ENCODE peak calls at places on chromosome 2, in ten cellular contexts. L is left lung; V is Right ventricle myocardium superior; P is endothelial cell; Z is posterior cingulate gyrus; X is heart left ventricle; O is HT-29; N is WTC11; T is stimulated activated CD4-positive, alpha-beta T cell treated with anti-CD3 and anti-CD28 coated beads, Interleukin-4, amount 100 ng/mL, for 1 hour; W is stimulated activated CD8-positive, alpha-beta memory T cell treated with anti-CD3 and anti-CD28 coated beads, Interleukin-12 subunit alpha, Interleukin-12 subunit beta, amount 100 ng/mL, for 1 hour. F is an unnamed sample.

GRCh38 chr2:120959426-120959825 is 223.8 kb downstream of the GLI2 start:
- DNase-seq in X (peak; percentile 28), T (no peak), L (peak; percentile 71), Z (peak; percentile 70), P (no peak), O (no peak), N (no peak), V (peak; percentile 69), W (no peak), F (no peak)

GRCh38 chr2:238851751-238852150 is 3.9 kb downstream of the TWIST2 start:
- DNase-seq in Z (no peak), V (no peak), X (no peak), T (no peak), P (no peak), O (no peak), L (no peak), N (no peak), W (no peak), F (no peak)

GRCh38 chr2:62014102-62014501 is 108.6 kb downstream of the COMMD1 start:
- DNase-seq in L (no peak), V (peak; percentile 84), P (no peak), Z (peak; percentile 92), T (no peak), O (peak; percentile 7), W (no peak), X (peak; percentile 79), N (no peak), F (peak; percentile 17)

GRCh38 chr2:1685957-1686783 is 58.1 kb downstream of the PXDN start:
- DNase-seq in T (no peak), N (peak; percentile 51), O (no peak), V (no peak), L (no peak), Z (no peak), X (no peak), P (no peak), W (no peak), F (peak; percentile 81)

GRCh38 chr2:187372213-187372612 is 75.8 kb downstream of the CALCRL start:
- DNase-seq in P (no peak), W (no peak), X (no peak), Z (no peak), N (no peak), T (no peak), L (no peak), O (no peak), V (no peak), F (no peak)

GRCh38 chr2:122210898-122211605 is 455.6 kb downstream of the TSN start:
- DNase-seq in W (no peak), N (no peak), Z (no peak), X (no peak), V (no peak), T (no peak), P (no peak), O (no peak), L (no peak), F (no peak)

GRCh38 chr2:17621781-17622180 is 81.3 kb downstream of the VSNL1 start:
- DNase-seq in P (no peak), W (no peak), X (no peak), Z (no peak), O (no peak), T (no peak), L (no peak), N (no peak), V (no peak), F (no peak)

GRCh38 chr2:143489135-143489534 is 359.9 kb downstream of the ARHGAP15 start:
- DNase-seq in L (no peak), W (no peak), X (no peak), V (no peak), O (no peak), P (no peak), T (no peak), N (no peak), Z (no peak), F (no peak)

GRCh38 chr2:42298996-42299754 is 61.8 kb downstream of the COX7A2L start:
- DNase-seq in O (no peak), Z (no peak), V (no peak), W (no peak), L (no peak), P (no peak), T (no peak), N (no peak), X (no peak), F (no peak)

GRCh38 chr2:226114436-226114835 is 685.2 kb downstream of the IRS1 start:
- DNase-seq in P (no peak), O (peak; percentile 50), N (no peak), T (no peak), X (no peak), W (no peak), L (peak; percentile 4), V (peak; percentile 31), Z (no peak), F (no peak)

GRCh38 chr2:203692039-203692710 is 14.3 kb upstream of the CD28 start:
- DNase-seq in X (peak; percentile 56), N (no peak), O (no peak), L (no peak), P (no peak), W (no peak), Z (no peak), V (no peak), T (no peak), F (no peak)

GRCh38 chr2:68715353-68716041 is 19.1 kb upstream of the ARHGAP25 start:
- DNase-seq in L (no peak), X (no peak), P (peak; percentile 68), W (no peak), T (peak; percentile 40), V (peak; percentile 46), Z (no peak), O (peak; percentile 67), N (peak; percentile 83), F (peak; percentile 91)

GRCh38 chr2:201813996-201814845 is 7.9 kb downstream of the CDK15 start:
- DNase-seq in P (no peak), W (no peak), T (no peak), N (no peak), V (no peak), L (no peak), O (no peak), Z (no peak), X (no peak), F (no peak)

GRCh38 chr2:46984642-46985476 is 69.3 kb upstream of the MCFD2 start:
- DNase-seq in T (peak; percentile 51), P (no peak), L (peak; percentile 81), Z (peak; percentile 87), X (peak; percentile 54), N (no peak), V (peak; percentile 77), W (no peak), O (peak; percentile 41), F (peak; percentile 52)

GRCh38 chr2:167964650-167965404 is 282.6 kb downstream of the STK39 start:
- DNase-seq in X (no peak), N (no peak), T (no peak), L (no peak), O (peak; percentile 14), W (no peak), P (no peak), V (no peak), Z (no peak), F (peak; percentile 8)

GRCh38 chr2:165876712-165877111 is 76.9 kb downstream of the TTC21B start:
- DNase-seq in Z (no peak), O (no peak), P (no peak), T (no peak), V (no peak), W (no peak), X (no peak), L (no peak), N (no peak), F (no peak)

GRCh38 chr2:84297155-84297554 is 161.9 kb downstream of the SUCLG1 start:
- DNase-seq in V (no peak), T (no peak), P (no peak), O (peak; percentile 54), N (peak; percentile 24), Z (no peak), W (no peak), L (no peak), X (no peak), F (peak; percentile 75)

GRCh38 chr2:234328444-234328990 is 168.4 kb downstream of the ARL4C start:
- DNase-seq in Z (no peak), N (no peak), V (no peak), L (no peak), W (no peak), X (no peak), T (no peak), P (no peak), O (no peak), F (no peak)

GRCh38 chr2:10400568-10400977 is 47.6 kb downstream of the ODC1 start:
- DNase-seq in N (no peak), L (peak; percentile 86), T (no peak), Z (no peak), W (no peak), O (no peak), V (peak; percentile 68), X (peak; percentile 50), P (no peak), F (no peak)

GRCh38 chr2:172976076-172976579 is 99.5 kb upstream of the MAP3K20 start:
- DNase-seq in X (no peak), L (no peak), P (no peak), N (no peak), O (no peak), W (no peak), Z (no peak), T (no peak), V (no peak), F (no peak)

GRCh38 chr2:219398721-219399333 is 11.1 kb upstream of the DNPEP start:
- DNase-seq in X (no peak), L (no peak), P (no peak), O (peak; percentile 69), W (no peak), N (no peak), V (no peak), Z (peak; percentile 61), T (no peak), F (no peak)

F was measured in ELF-1.